ENCODE peak calls at places on chromosomes 7 and 10, in four cellular contexts. P, G, F and E are unnamed samples.

GRCh38 chr7:36563706-36564325 is 160.5 kb downstream of the AOAH start:
- DNase-seq in P (no peak), G (no peak), F (no peak), E (no peak)

GRCh38 chr10:14688606-14689005 is 86.1 kb downstream of the FAM107B start:
- DNase-seq in P (no peak), F (peak; percentile 59), G (no peak), E (peak; percentile 5)

GRCh38 chr7:108592633-108593277 is 23.1 kb downstream of the DNAJB9 start:
- DNase-seq in G (no peak), P (no peak), F (no peak), E (no peak)

GRCh38 chr7:112071856-112072255 is 134.3 kb downstream of the DOCK4 start:
- DNase-seq in G (no peak), P (no peak), F (no peak), E (no peak)

GRCh38 chr10:110756886-110757285 is 112.8 kb downstream of the RBM20 start:
- DNase-seq in F (no peak), P (no peak), G (no peak), E (no peak)

GRCh38 chr7:10802526-10802925 is 171.1 kb upstream of the PHF14 start:
- DNase-seq in G (no peak), P (no peak), F (no peak), E (no peak)

GRCh38 chr7:101112233-101112632 is 14.7 kb upstream of the SERPINE1 start:
- DNase-seq in G (peak; percentile 82), P (no peak), F (no peak), E (no peak)

GRCh38 chr10:34102917-34103506 is 712.1 kb downstream of the PARD3 start:
- DNase-seq in P (no peak), F (peak; percentile 60), G (no peak), E (no peak)

GRCh38 chr7:30896041-30896440 is 15.6 kb upstream of the AQP1 start:
- DNase-seq in P (no peak), G (no peak), F (no peak), E (no peak)

GRCh38 chr7:74544706-74545469 is 91.2 kb downstream of the GTF2IRD1 start:
- DNase-seq in G (no peak), P (peak; percentile 69), F (no peak), E (peak; percentile 14)

GRCh38 chr7:25303380-25304321 is 75.4 kb upstream of the NPVF start:
- DNase-seq in G (no peak), F (no peak), P (no peak), E (no peak)

GRCh38 chr10:111486346-111486745 is 409.5 kb downstream of the ADRA2A start:
- DNase-seq in F (no peak), G (no peak), P (no peak), E (no peak)

GRCh38 chr7:91239171-91239604 is 25.0 kb upstream of the FZD1 start:
- DNase-seq in P (no peak), G (no peak), F (no peak), E (no peak)

GRCh38 chr7:136530831-136531230 is 337.6 kb upstream of the CHRM2 start:
- DNase-seq in G (no peak), P (no peak), F (no peak), E (no peak)

GRCh38 chr7:155285423-155286220 is 12.1 kb upstream of the INSIG1 start:
- DNase-seq in P (no peak), G (no peak), F (no peak), E (no peak)

GRCh38 chr7:155188821-155189599 is 108.7 kb upstream of the INSIG1 start:
- DNase-seq in F (peak; percentile 76), P (no peak), G (no peak), E (no peak)

GRCh38 chr7:88278881-88279280 is 27.8 kb downstream of the STEAP4 start:
- DNase-seq in P (no peak), G (no peak), F (no peak), E (no peak)

GRCh38 chr7:126804604-126805003 is 448.1 kb downstream of the GRM8 start:
- DNase-seq in G (no peak), F (no peak), P (no peak), E (no peak)

GRCh38 chr7:24778543-24779282 is 21.4 kb upstream of the GSDME start:
- DNase-seq in P (no peak), G (peak; percentile 83), F (peak; percentile 89), E (no peak)

GRCh38 chr10:16905304-16905703 is 88.1 kb upstream of the RSU1 start:
- DNase-seq in P (no peak), F (peak; percentile 71), G (no peak), E (no peak)

GRCh38 chr10:131001438-131001837 is 310.1 kb downstream of the TCERG1L start:
- DNase-seq in P (no peak), F (no peak), G (no peak), E (no peak)

GRCh38 chr7:157460721-157461120 is 123.9 kb downstream of the DNAJB6 start:
- DNase-seq in P (no peak), F (no peak), G (no peak), E (no peak)

GRCh38 chr10:28906011-28906411 is 228.7 kb downstream of the BAMBI start:
- DNase-seq in F (no peak), G (no peak), P (no peak), E (peak; percentile 67)

GRCh38 chr7:158738841-158739240 is 34.2 kb upstream of the NCAPG2 start:
- DNase-seq in P (no peak), F (no peak), G (no peak), E (no peak)

GRCh38 chr10:69961168-69961863 is 91.3 kb upstream of the MACROH2A2 start:
- DNase-seq in F (no peak), G (no peak), P (no peak), E (no peak)

GRCh38 chr7:132161231-132161915 is 414.9 kb downstream of the PLXNA4 start:
- DNase-seq in P (no peak), G (peak; percentile 71), F (no peak), E (no peak)

GRCh38 chr7:106841896-106842390 is 23.1 kb upstream of the PIK3CG start:
- DNase-seq in P (no peak), G (no peak), F (no peak), E (no peak)

DNA sequence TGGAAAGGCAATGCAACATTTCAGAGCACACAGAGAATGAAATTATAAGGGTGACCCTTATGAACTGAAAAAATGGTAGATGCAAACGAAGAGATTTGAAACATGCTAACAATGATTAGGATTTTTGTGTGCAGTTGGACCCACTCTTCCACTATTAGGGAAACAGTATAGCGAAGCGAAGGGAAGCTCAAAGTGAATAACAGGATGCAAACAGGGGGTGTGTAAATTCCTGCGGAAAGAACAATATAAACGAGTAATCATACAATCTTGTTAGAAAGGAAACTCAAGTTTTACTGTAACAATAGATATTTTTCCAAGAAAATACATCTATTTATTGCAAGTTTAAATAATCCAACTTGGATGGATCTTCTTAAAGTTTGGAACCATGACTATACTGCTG is 14.7 kb downstream of the AHR start:
- DNase-seq in F (no peak), G (no peak), P (no peak), E (no peak)
- H3K4me3 ChIP-seq in F (no peak overlapping the region), G (no peak overlapping the region), P (no peak overlapping the region), E (no peak overlapping the region)

DNA sequence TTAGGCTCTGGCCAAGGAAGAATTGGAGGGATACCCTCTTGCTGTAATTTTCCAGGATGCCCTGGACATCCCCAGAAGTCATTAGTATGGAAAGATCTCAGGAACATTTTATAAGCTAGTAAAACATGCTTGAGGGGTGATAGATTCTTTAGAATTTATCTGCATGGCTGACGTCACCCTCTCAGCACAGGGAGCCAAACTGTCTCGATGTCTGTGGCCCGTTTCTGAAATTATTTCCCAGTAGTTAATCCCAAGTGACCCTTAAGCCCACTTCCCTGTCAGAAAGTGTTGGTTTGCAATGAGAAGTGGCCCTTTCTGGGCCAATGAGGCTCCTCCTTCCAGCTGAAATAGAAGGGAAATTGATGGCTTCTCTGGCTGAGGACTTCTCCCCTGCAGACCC is 184.5 kb upstream of the BMPER start:
- DNase-seq in P (no peak), G (no peak), F (no peak), E (no peak)
- H3K4me3 ChIP-seq in P (no peak overlapping the region), G (no peak overlapping the region), F (no peak overlapping the region), E (no peak overlapping the region)

GRCh38 chr7:99371376-99371920 is 3.1 kb upstream of the ARPC1B start:
- DNase-seq in G (peak; percentile 15), F (no peak), P (no peak), E (no peak)

GRCh38 chr7:99374121-99375064 is at the start of gene ARPC1B:
- DNase-seq in F (no peak), G (peak; percentile 86), P (peak; percentile 89), E (peak; percentile 53)

GRCh38 chr7:99373086-99374066 is 1.2 kb upstream of the ARPC1B start:
- DNase-seq in F (no peak), P (no peak), G (peak; percentile 42), E (no peak)

GRCh38 chr7:99372275-99373085 is 2.0 kb upstream of the ARPC1B start:
- DNase-seq in P (no peak), G (no peak), F (no peak), E (no peak)

GRCh38 chr7:99375070-99375807 is 709 bp downstream of the ARPC1B start:
- DNase-seq in F (no peak), P (peak; percentile 85), G (peak; percentile 84), E (no peak)
- H3K4me3 ChIP-seq in F (peak overlapping the region; percentile 90), P (peak overlapping the region; percentile 96), G (peak overlapping the region; percentile 80), E (peak overlapping the region; percentile 63)

GRCh38 chr7:143002856-143003255 is 24.1 kb downstream of the OR9A2 start:
- DNase-seq in G (no peak), P (no peak), F (no peak), E (no peak)
- H3K4me3 ChIP-seq in G (peak overlapping the region; percentile 35), P (no peak overlapping the region), F (no peak overlapping the region), E (peak overlapping the region; percentile 42)

GRCh38 chr10:129956285-129956649 is 7.8 kb downstream of the EBF3 start:
- DNase-seq in F (no peak), G (no peak), P (no peak), E (no peak)

GRCh38 chr10:129953541-129954031 is 10.5 kb downstream of the EBF3 start:
- DNase-seq in G (no peak), P (no peak), F (no peak), E (no peak)

GRCh38 chr10:129956902-129957673 is 7.0 kb downstream of the EBF3 start:
- DNase-seq in F (no peak), P (no peak), G (no peak), E (no peak)

GRCh38 chr10:129954916-129955315 is 9.2 kb downstream of the EBF3 start:
- DNase-seq in P (no peak), G (no peak), F (no peak), E (no peak)

DNA sequence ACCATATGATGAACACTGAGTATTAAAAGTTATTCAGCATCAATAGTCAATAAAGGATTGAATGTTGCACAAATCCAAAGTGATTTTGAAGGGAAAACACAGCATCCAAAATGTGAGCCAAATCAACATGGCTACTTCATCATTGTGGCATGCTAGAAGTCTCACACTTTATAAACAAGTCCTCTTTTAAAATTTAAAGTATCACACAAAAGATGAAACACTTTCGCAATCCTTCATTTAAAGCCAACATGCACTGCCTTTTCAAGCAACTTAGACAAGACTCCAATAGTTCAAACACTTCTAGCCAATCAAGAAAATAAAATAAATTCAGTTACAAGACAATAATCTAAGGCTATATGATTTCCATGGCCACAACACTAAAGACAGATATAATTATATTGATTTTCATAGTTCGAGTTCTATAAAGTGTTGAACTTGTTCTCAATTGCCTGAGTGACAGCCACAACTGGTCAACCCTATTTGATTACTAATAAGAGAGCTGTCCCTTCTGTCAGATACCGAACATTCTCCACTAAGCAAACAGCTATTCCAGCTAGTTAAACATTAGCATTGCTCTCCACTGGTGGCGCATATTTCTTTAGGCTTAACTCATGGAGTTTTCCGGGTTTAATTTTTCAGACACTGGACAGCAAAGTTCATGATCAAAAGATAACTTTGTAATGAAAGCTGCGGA is 8.3 kb downstream of the EBF3 start:
- DNase-seq in F (no peak), G (no peak), P (no peak), E (no peak)
- H3K4me3 ChIP-seq in F (no peak overlapping the region), G (peak overlapping the region; percentile 83), P (no peak overlapping the region), E (no peak overlapping the region)

GRCh38 chr10:103854687-103855423 is 521 bp downstream of the SH3PXD2A start:
- DNase-seq in F (no peak), P (peak; percentile 71), G (peak; percentile 77), E (no peak)
- H3K4me3 ChIP-seq in F (peak overlapping the region; percentile 88), P (peak overlapping the region; percentile 31), G (peak overlapping the region; percentile 96), E (peak overlapping the region; percentile 20)